ENCODE peak calls at places on chromosomes 11 and 22, in five cellular contexts. E is GM12892, X is NCI-H510A, S is A549, U is heart right ventricle. A is an unnamed sample.

GRCh38 chr11:68113986-68114385 is 7.2 kb downstream of the CHKA start:
- DNase-seq in E (no peak), X (no peak), S (no peak), U (no peak), A (no peak)

GRCh38 chr11:105609341-105609781 is 512 bp upstream of the GRIA4 start:
- DNase-seq in S (no peak), X (peak), U (no peak), E (no peak), A (no peak)

GRCh38 chr11:14136561-14136960 is 174.0 kb downstream of the SPON1 start:
- DNase-seq in S (no peak), U (no peak), X (no peak), E (no peak), A (no peak)

GRCh38 chr11:6655790-6656580 is at the start of gene DCHS1:
- DNase-seq in S (no peak), X (no peak), E (no peak), U (peak), A (no peak)

GRCh38 chr11:78418584-78419211 is 1.1 kb upstream of the GAB2 start:
- DNase-seq in X (no peak), U (no peak), S (no peak), E (no peak), A (no peak)

GRCh38 chr22:47276219-47276843 is 513.9 kb downstream of the TBC1D22A start:
- DNase-seq in S (no peak), E (no peak), U (no peak), X (no peak), A (no peak)

GRCh38 chr11:2524446-2525165 is 79.8 kb downstream of the KCNQ1 start:
- DNase-seq in E (peak), S (no peak), U (no peak), X (no peak), A (no peak)

GRCh38 chr11:10930224-10930960 is 72.5 kb upstream of the ZBED5 start:
- DNase-seq in E (no peak), X (no peak), U (no peak), S (no peak), A (no peak)

GRCh38 chr11:1835671-1836010 is 851 bp downstream of the SYT8 start:
- DNase-seq in X (no peak), U (no peak), S (no peak), E (no peak), A (no peak)

GRCh38 chr22:36056980-36057379 is 28.4 kb upstream of the RBFOX2 start:
- DNase-seq in U (no peak), S (no peak), E (no peak), X (no peak), A (no peak)

GRCh38 chr11:45599161-45599943 is 66.1 kb downstream of the CHST1 start:
- DNase-seq in S (no peak), X (no peak), U (no peak), E (no peak), A (no peak)

A was measured in stromal cell of bone marrow.